ENCODE peak calls at places on chromosomes 4 and X, in eight cellular contexts. L is AG10803; F is aorta; W is EH; G is mesothelial cell of epicardium; D is RPMI7951; S is foreskin fibroblast; I is effector CD4-positive, alpha-beta T cell. E is an unnamed sample.

GRCh38 chr4:148271166-148271565 is 171.0 kb downstream of the NR3C2 start:
- DNase-seq in G (no peak), D (no peak), L (no peak), S (no peak), F (no peak), W (no peak), I (no peak), E (no peak)

GRCh38 chr4:1463088-1463926 is 57.1 kb upstream of the NKX1-1 start:
- DNase-seq in L (peak), D (peak), G (no peak), W (peak), F (peak), S (peak), I (no peak), E (no peak)

GRCh38 chr4:9602389-9602914 is 158.2 kb downstream of the DEFB131A start:
- DNase-seq in G (no peak), W (no peak), L (no peak), D (no peak), I (no peak), S (no peak), F (no peak), E (no peak)

GRCh38 chr4:47278631-47279030 is 184.9 kb downstream of the COMMD8 start:
- DNase-seq in F (no peak), S (no peak), D (no peak), W (no peak), G (no peak), L (no peak), I (no peak), E (no peak)

GRCh38 chr4:98639108-98639507 is 19.3 kb downstream of the TSPAN5 start:
- DNase-seq in I (no peak), S (no peak), G (no peak), D (no peak), F (no peak), L (no peak), W (no peak), E (no peak)

GRCh38 chr4:153553820-153554173 is 87.6 kb downstream of the TMEM131L start:
- DNase-seq in D (no peak), F (no peak), W (peak), G (no peak), S (no peak), I (no peak), L (no peak), E (no peak)

GRCh38 chr4:184506527-184507121 is 32.3 kb upstream of the IRF2 start:
- DNase-seq in D (no peak), G (no peak), I (no peak), W (peak), L (no peak), F (no peak), S (no peak), E (no peak)

GRCh38 chrX:97000682-97001393 is 117.1 kb downstream of the RPA4 start:
- DNase-seq in G (no peak), F (no peak), D (no peak), I (no peak), W (no peak), L (no peak), S (no peak), E (no peak)

GRCh38 chrX:85243761-85244410 is at the start of the genes SATL1 and ZNF711:
- DNase-seq in F (peak), W (peak), G (peak), L (peak), D (peak), S (no peak), I (no peak), E (no peak)

GRCh38 chr4:143358923-143359694 is 22.4 kb downstream of the GAB1 start:
- DNase-seq in W (peak), G (no peak), L (peak), I (no peak), S (peak), F (no peak), D (peak), E (no peak)

GRCh38 chr4:157115613-157116340 is 39.8 kb downstream of the GLRB start:
- DNase-seq in L (peak), W (peak), F (no peak), G (no peak), I (no peak), S (peak), D (peak), E (peak)

GRCh38 chr4:98939892-98940298 is 11.0 kb upstream of the EIF4E start:
- DNase-seq in L (peak), D (peak), W (peak), F (no peak), G (no peak), S (peak), I (no peak), E (peak)

GRCh38 chr4:109683621-109684253 is 19.5 kb downstream of the CASP6 start:
- DNase-seq in W (no peak), D (no peak), F (no peak), I (no peak), S (no peak), L (no peak), G (no peak), E (no peak)

GRCh38 chr4:3294401-3295241 is 1.8 kb downstream of the RGS12 start:
- DNase-seq in D (no peak), W (no peak), L (no peak), G (peak), I (no peak), F (peak), S (no peak), E (no peak)

GRCh38 chrX:13432776-13433605 is 113.1 kb upstream of the ATXN3L start:
- DNase-seq in L (peak), G (no peak), I (no peak), D (peak), W (peak), F (no peak), S (peak), E (no peak)

GRCh38 chr4:115119804-115120352 is 6.5 kb upstream of the NDST4 start:
- DNase-seq in W (no peak), D (no peak), G (no peak), I (no peak), L (no peak), F (no peak), S (no peak), E (peak)

GRCh38 chr4:123398151-123398802 is 1.7 kb downstream of the SPRY1 start:
- DNase-seq in F (peak), D (peak), S (peak), G (peak), W (peak), I (peak), L (peak), E (no peak)

GRCh38 chrX:22742174-22742573 is 257.6 kb upstream of the DDX53 start:
- DNase-seq in F (no peak), I (no peak), L (peak), W (peak), D (peak), G (no peak), S (peak), E (peak)

GRCh38 chr4:106868381-106869035 is 167.6 kb downstream of the DKK2 start:
- DNase-seq in W (peak), L (peak), F (no peak), S (peak), G (no peak), D (no peak), I (no peak), E (no peak)

GRCh38 chr4:2804973-2805501 is 12.2 kb downstream of the SH3BP2 start:
- DNase-seq in I (no peak), L (no peak), F (peak), D (no peak), S (no peak), G (no peak), W (no peak), E (no peak)

GRCh38 chr4:15149234-15149841 is 147.1 kb downstream of the CPEB2 start:
- DNase-seq in S (no peak), G (no peak), F (no peak), W (no peak), D (no peak), I (no peak), L (peak), E (no peak)

GRCh38 chrX:15749642-15750610 is 11.9 kb downstream of the CA5B start:
- DNase-seq in F (no peak), G (no peak), L (peak), S (peak), D (peak), W (peak), I (peak), E (no peak)

GRCh38 chrX:72124540-72125201 is 7.0 kb downstream of the RTL5 start:
- DNase-seq in L (no peak), I (no peak), S (no peak), F (no peak), D (no peak), G (no peak), W (no peak), E (no peak)

GRCh38 chr4:168480991-168481588 is 798 bp upstream of the DDX60L start:
- DNase-seq in W (peak), G (no peak), I (peak), D (peak), S (peak), F (no peak), L (peak), E (peak)

E was measured in COLO829.